ENCODE peak calls at places on chromosomes 12 and 14, in six cellular contexts. One of them, this sample, is unnamed.
A peak's percentile ranks its signal among the peaks of the same experiment; 100 is the strongest.

GRCh38 chr12:56297400-56297799 is 2.7 kb downstream of the CS start:
- ATAC-seq in HCT116: no peak
- ATAC-seq in heart left ventricle: no peak
- ATAC-seq in A549: no peak
- ATAC-seq in upper lobe of left lung: no peak
- ATAC-seq in right lobe of liver: no peak
- ATAC-seq in this sample: no peak

GRCh38 chr14:100025111-100025510 is 40.1 kb upstream of the EVL start:
- ATAC-seq in HCT116: peak; percentile 98
- ATAC-seq in heart left ventricle: no peak
- ATAC-seq in A549: peak; percentile 94
- ATAC-seq in upper lobe of left lung: peak; percentile 27
- ATAC-seq in right lobe of liver: peak; percentile 46
- ATAC-seq in this sample: no peak

GRCh38 chr12:15800278-15800677 is 11.1 kb upstream of the EPS8 start:
- ATAC-seq in HCT116: no peak
- ATAC-seq in heart left ventricle: no peak
- ATAC-seq in A549: peak; percentile 54
- ATAC-seq in upper lobe of left lung: no peak
- ATAC-seq in right lobe of liver: peak; percentile 50
- ATAC-seq in this sample: no peak

GRCh38 chr12:106436183-106436582 is 78.6 kb downstream of the POLR3B start:
- ATAC-seq in HCT116: no peak
- ATAC-seq in heart left ventricle: no peak
- ATAC-seq in A549: no peak
- ATAC-seq in upper lobe of left lung: no peak
- ATAC-seq in right lobe of liver: no peak
- ATAC-seq in this sample: no peak

GRCh38 chr14:63470877-63471565 is 72.2 kb downstream of the PPP2R5E start:
- ATAC-seq in HCT116: peak; percentile 63
- ATAC-seq in heart left ventricle: peak; percentile 67
- ATAC-seq in A549: peak; percentile 89
- ATAC-seq in upper lobe of left lung: peak; percentile 69
- ATAC-seq in right lobe of liver: peak; percentile 85
- ATAC-seq in this sample: peak; percentile 61

GRCh38 chr14:37311233-37311632 is 113.5 kb downstream of the MIPOL1 start:
- ATAC-seq in HCT116: no peak
- ATAC-seq in heart left ventricle: no peak
- ATAC-seq in A549: no peak
- ATAC-seq in upper lobe of left lung: no peak
- ATAC-seq in right lobe of liver: no peak
- ATAC-seq in this sample: no peak

GRCh38 chr12:30963709-30964564 is 37.4 kb downstream of the TSPAN11 start:
- ATAC-seq in HCT116: peak; percentile 20
- ATAC-seq in heart left ventricle: no peak
- ATAC-seq in A549: no peak
- ATAC-seq in upper lobe of left lung: no peak
- ATAC-seq in right lobe of liver: no peak
- ATAC-seq in this sample: no peak

GRCh38 chr12:11228268-11228879 is 41.1 kb downstream of the PRB3 start:
- ATAC-seq in HCT116: peak; percentile 100
- ATAC-seq in heart left ventricle: no peak
- ATAC-seq in A549: peak; percentile 95
- ATAC-seq in upper lobe of left lung: peak; percentile 43
- ATAC-seq in right lobe of liver: peak; percentile 61
- ATAC-seq in this sample: no peak

GRCh38 chr14:102116361-102117180 is 23.1 kb upstream of the WDR20 start:
- ATAC-seq in HCT116: no peak
- ATAC-seq in heart left ventricle: no peak
- ATAC-seq in A549: no peak
- ATAC-seq in upper lobe of left lung: peak; percentile 32
- ATAC-seq in right lobe of liver: no peak
- ATAC-seq in this sample: no peak

GRCh38 chr12:88553941-88554658 is 26.2 kb downstream of the KITLG start:
- ATAC-seq in HCT116: peak; percentile 2
- ATAC-seq in heart left ventricle: peak; percentile 53
- ATAC-seq in A549: peak; percentile 61
- ATAC-seq in upper lobe of left lung: peak; percentile 66
- ATAC-seq in right lobe of liver: peak; percentile 65
- ATAC-seq in this sample: peak; percentile 73

GRCh38 chr12:46356655-46357437 is 15.7 kb downstream of the SLC38A2 start:
- ATAC-seq in HCT116: peak; percentile 45
- ATAC-seq in heart left ventricle: peak; percentile 35
- ATAC-seq in A549: peak; percentile 62
- ATAC-seq in upper lobe of left lung: peak; percentile 47
- ATAC-seq in right lobe of liver: peak; percentile 43
- ATAC-seq in this sample: peak; percentile 50

GRCh38 chr14:81273521-81273920 is 52.8 kb upstream of the GTF2A1 start:
- ATAC-seq in HCT116: no peak
- ATAC-seq in heart left ventricle: no peak
- ATAC-seq in A549: no peak
- ATAC-seq in upper lobe of left lung: no peak
- ATAC-seq in right lobe of liver: no peak
- ATAC-seq in this sample: no peak

GRCh38 chr12:86834217-86834616 is 578.0 kb upstream of the MGAT4C start:
- ATAC-seq in HCT116: no peak
- ATAC-seq in heart left ventricle: no peak
- ATAC-seq in A549: no peak
- ATAC-seq in upper lobe of left lung: no peak
- ATAC-seq in right lobe of liver: no peak
- ATAC-seq in this sample: no peak

GRCh38 chr14:73824116-73824515 is 27.5 kb upstream of the PTGR2 start:
- ATAC-seq in HCT116: no peak
- ATAC-seq in heart left ventricle: no peak
- ATAC-seq in A549: no peak
- ATAC-seq in upper lobe of left lung: no peak
- ATAC-seq in right lobe of liver: no peak
- ATAC-seq in this sample: no peak

GRCh38 chr12:75712223-75712622 is 200.8 kb upstream of the KRR1 start:
- ATAC-seq in HCT116: peak; percentile 17
- ATAC-seq in heart left ventricle: no peak
- ATAC-seq in A549: peak; percentile 49
- ATAC-seq in upper lobe of left lung: no peak
- ATAC-seq in right lobe of liver: peak; percentile 66
- ATAC-seq in this sample: no peak

GRCh38 chr12:109345428-109345827 is 2.3 kb upstream of the MYO1H start:
- ATAC-seq in HCT116: no peak
- ATAC-seq in heart left ventricle: no peak
- ATAC-seq in A549: no peak
- ATAC-seq in upper lobe of left lung: no peak
- ATAC-seq in right lobe of liver: no peak
- ATAC-seq in this sample: no peak

GRCh38 chr14:83975435-83976222 is 1554.3 kb upstream of the FLRT2 start:
- ATAC-seq in HCT116: no peak
- ATAC-seq in heart left ventricle: peak; percentile 96
- ATAC-seq in A549: no peak
- ATAC-seq in upper lobe of left lung: peak; percentile 69
- ATAC-seq in right lobe of liver: peak; percentile 61
- ATAC-seq in this sample: no peak

GRCh38 chr14:65169351-65169750 is 67.0 kb upstream of the MAX start:
- ATAC-seq in HCT116: no peak
- ATAC-seq in heart left ventricle: peak; percentile 83
- ATAC-seq in A549: no peak
- ATAC-seq in upper lobe of left lung: peak; percentile 75
- ATAC-seq in right lobe of liver: no peak
- ATAC-seq in this sample: peak; percentile 17

GRCh38 chr12:122063691-122064033 is 14.9 kb upstream of the MLXIP start:
- ATAC-seq in HCT116: peak; percentile 35
- ATAC-seq in heart left ventricle: no peak
- ATAC-seq in A549: peak; percentile 24
- ATAC-seq in upper lobe of left lung: no peak
- ATAC-seq in right lobe of liver: no peak
- ATAC-seq in this sample: no peak

GRCh38 chr14:39275395-39275794 is 41.7 kb downstream of the MIA2 start:
- ATAC-seq in HCT116: no peak
- ATAC-seq in heart left ventricle: no peak
- ATAC-seq in A549: no peak
- ATAC-seq in upper lobe of left lung: no peak
- ATAC-seq in right lobe of liver: peak; percentile 45
- ATAC-seq in this sample: no peak

GRCh38 chr14:34527591-34527990 is 11.9 kb downstream of the EAPP start:
- ATAC-seq in HCT116: no peak
- ATAC-seq in heart left ventricle: no peak
- ATAC-seq in A549: no peak
- ATAC-seq in upper lobe of left lung: no peak
- ATAC-seq in right lobe of liver: no peak
- ATAC-seq in this sample: no peak

GRCh38 chr14:91869556-91869955 is 2.2 kb upstream of the TC2N start:
- ATAC-seq in HCT116: no peak
- ATAC-seq in heart left ventricle: no peak
- ATAC-seq in A549: no peak
- ATAC-seq in upper lobe of left lung: no peak
- ATAC-seq in right lobe of liver: peak; percentile 75
- ATAC-seq in this sample: no peak

GRCh38 chr14:91872011-91872476 is 4.7 kb upstream of the TC2N start:
- ATAC-seq in HCT116: no peak
- ATAC-seq in heart left ventricle: peak; percentile 43
- ATAC-seq in A549: peak; percentile 59
- ATAC-seq in upper lobe of left lung: peak; percentile 49
- ATAC-seq in right lobe of liver: peak; percentile 59
- ATAC-seq in this sample: peak; percentile 49

GRCh38 chr14:91870001-91870400 is 2.7 kb upstream of the TC2N start:
- ATAC-seq in HCT116: peak; percentile 38
- ATAC-seq in heart left ventricle: no peak
- ATAC-seq in A549: no peak
- ATAC-seq in upper lobe of left lung: no peak
- ATAC-seq in right lobe of liver: no peak
- ATAC-seq in this sample: no peak

GRCh38 chr14:91872517-91873470 is 5.5 kb upstream of the TC2N start:
- ATAC-seq in HCT116: peak; percentile 49
- ATAC-seq in heart left ventricle: peak; percentile 86
- ATAC-seq in A549: peak; percentile 81
- ATAC-seq in upper lobe of left lung: peak; percentile 77
- ATAC-seq in right lobe of liver: peak; percentile 72
- ATAC-seq in this sample: peak; percentile 82

DNA sequence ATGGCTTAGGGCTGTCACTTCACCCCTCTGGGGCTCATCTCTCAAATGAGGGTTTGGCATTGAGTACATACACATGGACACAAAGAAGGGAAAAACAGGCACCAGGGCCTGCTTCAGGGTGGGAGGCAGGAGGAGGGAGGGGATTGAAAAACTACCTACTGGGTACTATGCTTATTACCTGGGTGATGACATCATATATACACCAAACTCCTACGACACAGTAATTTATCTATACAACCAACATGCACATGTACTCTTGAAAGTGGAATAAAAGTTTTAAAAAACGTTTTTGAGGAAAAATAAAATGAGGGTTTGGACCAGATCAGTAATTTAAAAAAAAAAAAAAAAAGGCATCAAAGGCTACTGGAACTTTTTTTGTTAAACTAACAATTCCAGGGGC is 3.6 kb upstream of the TC2N start:
- ATAC-seq in HCT116: no peak
- ATAC-seq in heart left ventricle: no peak
- ATAC-seq in A549: no peak
- ATAC-seq in upper lobe of left lung: no peak
- ATAC-seq in right lobe of liver: no peak
- ATAC-seq in this sample: no peak
- TF ChIP-seq POLR2A in HCT116: no peak
- TF ChIP-seq POLR2A in heart left ventricle: no peak
- TF ChIP-seq POLR2A in A549: no peak
- TF ChIP-seq POLR2A in upper lobe of left lung: no peak
- TF ChIP-seq POLR2A in right lobe of liver: no peak
- TF ChIP-seq POLR2A in this sample: no peak

GRCh38 chr12:4032906-4033628 is 159.9 kb upstream of the PARP11 start:
- ATAC-seq in HCT116: no peak
- ATAC-seq in heart left ventricle: no peak
- ATAC-seq in A549: no peak
- ATAC-seq in upper lobe of left lung: no peak
- ATAC-seq in right lobe of liver: peak; percentile 30
- ATAC-seq in this sample: no peak

GRCh38 chr12:4031703-4032291 is 158.6 kb upstream of the PARP11 start:
- ATAC-seq in HCT116: peak; percentile 20
- ATAC-seq in heart left ventricle: peak; percentile 28
- ATAC-seq in A549: peak; percentile 52
- ATAC-seq in upper lobe of left lung: peak; percentile 67
- ATAC-seq in right lobe of liver: peak; percentile 30
- ATAC-seq in this sample: no peak

GRCh38 chr12:4027412-4027811 is 154.2 kb upstream of the PARP11 start:
- ATAC-seq in HCT116: no peak
- ATAC-seq in heart left ventricle: no peak
- ATAC-seq in A549: no peak
- ATAC-seq in upper lobe of left lung: no peak
- ATAC-seq in right lobe of liver: no peak
- ATAC-seq in this sample: no peak

GRCh38 chr12:4034926-4035325 is 161.7 kb upstream of the PARP11 start:
- ATAC-seq in HCT116: no peak
- ATAC-seq in heart left ventricle: no peak
- ATAC-seq in A549: no peak
- ATAC-seq in upper lobe of left lung: no peak
- ATAC-seq in right lobe of liver: no peak
- ATAC-seq in this sample: no peak

GRCh38 chr12:4030938-4031702 is 157.9 kb upstream of the PARP11 start:
- ATAC-seq in HCT116: peak; percentile 99
- ATAC-seq in heart left ventricle: peak; percentile 100
- ATAC-seq in A549: peak; percentile 99
- ATAC-seq in upper lobe of left lung: peak; percentile 99
- ATAC-seq in right lobe of liver: peak; percentile 95
- ATAC-seq in this sample: peak; percentile 99
- TF ChIP-seq POLR2A in HCT116: no peak
- TF ChIP-seq POLR2A in heart left ventricle: no peak
- TF ChIP-seq POLR2A in A549: peak; percentile 28
- TF ChIP-seq POLR2A in upper lobe of left lung: peak; percentile 40
- TF ChIP-seq POLR2A in right lobe of liver: peak; percentile 36
- TF ChIP-seq POLR2A in this sample: peak; percentile 79

GRCh38 chr14:93332853-93333630 is at the start of gene BTBD7:
- ATAC-seq in HCT116: peak; percentile 94
- ATAC-seq in heart left ventricle: peak; percentile 98
- ATAC-seq in A549: peak; percentile 94
- ATAC-seq in upper lobe of left lung: peak; percentile 99
- ATAC-seq in right lobe of liver: peak; percentile 93
- ATAC-seq in this sample: peak; percentile 97
- TF ChIP-seq POLR2A in HCT116: peak; percentile 83
- TF ChIP-seq POLR2A in heart left ventricle: no peak
- TF ChIP-seq POLR2A in A549: peak; percentile 53
- TF ChIP-seq POLR2A in upper lobe of left lung: peak; percentile 56
- TF ChIP-seq POLR2A in right lobe of liver: peak; percentile 74
- TF ChIP-seq POLR2A in this sample: no peak

DNA sequence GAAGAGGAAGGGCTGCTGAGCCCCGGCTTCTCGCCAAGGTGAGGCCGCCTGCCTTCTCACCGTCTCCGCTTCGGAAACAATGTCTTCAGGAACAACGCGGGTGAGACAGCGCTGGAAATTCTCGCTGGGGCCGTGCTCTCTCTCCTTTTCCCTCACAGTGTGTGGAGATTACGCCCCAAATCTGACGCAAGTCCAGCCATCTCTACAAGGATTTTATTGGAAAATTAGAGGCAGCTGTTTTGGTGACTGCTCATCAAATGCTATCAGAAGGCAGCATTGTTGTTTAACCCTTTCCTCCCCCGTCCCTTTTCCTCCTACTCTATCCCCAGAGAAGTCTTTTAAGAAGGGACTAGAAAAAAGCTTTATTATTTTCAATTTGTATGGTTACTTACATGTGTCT is 53.5 kb downstream of the PIWIL1 start:
- ATAC-seq in HCT116: no peak
- ATAC-seq in heart left ventricle: no peak
- ATAC-seq in A549: no peak
- ATAC-seq in upper lobe of left lung: no peak
- ATAC-seq in right lobe of liver: no peak
- ATAC-seq in this sample: no peak
- TF ChIP-seq POLR2A in HCT116: no peak
- TF ChIP-seq POLR2A in heart left ventricle: no peak
- TF ChIP-seq POLR2A in A549: no peak
- TF ChIP-seq POLR2A in upper lobe of left lung: no peak
- TF ChIP-seq POLR2A in right lobe of liver: no peak
- TF ChIP-seq POLR2A in this sample: no peak